ENCODE peak calls at places on chromosome 10, in ten cellular contexts. Q, Z, D, L, E, T, V, I, N and M are unnamed samples.

GRCh38 chr10:83617692-83618325 is 521.5 kb upstream of the GHITM start:
- DNase-seq in Q (no peak), Z (no peak), D (no peak), V (no peak), L (no peak), E (no peak), N (no peak), I (no peak), T (no peak), M (no peak)

GRCh38 chr10:108848016-108848415 is 1075.3 kb downstream of the XPNPEP1 start:
- DNase-seq in T (no peak), Z (no peak), Q (no peak), D (no peak), L (no peak), V (no peak), I (no peak), E (no peak), N (peak; percentile 10), M (no peak)

GRCh38 chr10:546451-546850 is 143.0 kb downstream of the DIP2C start:
- DNase-seq in L (no peak), Q (no peak), E (no peak), V (no peak), Z (no peak), I (no peak), D (no peak), N (no peak), T (no peak), M (no peak)

GRCh38 chr10:34290412-34291082 is 524.5 kb downstream of the PARD3 start:
- DNase-seq in I (no peak), V (peak; percentile 91), N (peak; percentile 27), Z (no peak), L (no peak), D (peak; percentile 94), E (no peak), Q (no peak), T (no peak), M (no peak)

GRCh38 chr10:80324891-80325364 is 31.6 kb downstream of the DYDC1 start:
- DNase-seq in L (no peak), N (no peak), I (no peak), Z (no peak), D (no peak), E (no peak), Q (no peak), T (no peak), V (no peak), M (no peak)

GRCh38 chr10:1156921-1157614 is 100.9 kb downstream of the WDR37 start:
- DNase-seq in Z (no peak), L (no peak), Q (no peak), N (no peak), I (peak; percentile 5), V (no peak), D (no peak), T (no peak), E (no peak), M (no peak)

GRCh38 chr10:118962159-118962863 is 67.2 kb upstream of the NANOS1 start:
- DNase-seq in I (no peak), N (no peak), V (no peak), D (no peak), T (no peak), L (no peak), E (no peak), Z (no peak), Q (no peak), M (no peak)

GRCh38 chr10:17768957-17769356 is 17.0 kb downstream of the TMEM236 start:
- DNase-seq in V (no peak), L (no peak), T (no peak), N (peak; percentile 27), D (peak; percentile 26), E (no peak), I (no peak), Q (no peak), Z (no peak), M (no peak)

GRCh38 chr10:122879339-122880273 is at the start of gene FAM24B:
- DNase-seq in E (peak; percentile 93), V (peak; percentile 99), Z (peak; percentile 95), I (peak; percentile 92), T (peak; percentile 89), L (no peak), D (peak; percentile 97), N (peak; percentile 99), Q (peak; percentile 90), M (peak; percentile 93)

GRCh38 chr10:122476034-122476695 is 14.8 kb downstream of the HTRA1 start:
- DNase-seq in E (peak; percentile 30), Q (no peak), T (no peak), N (no peak), I (no peak), V (no peak), L (no peak), Z (no peak), D (no peak), M (peak; percentile 56)

GRCh38 chr10:79407397-79407796 is 38.0 kb downstream of the ZCCHC24 start:
- DNase-seq in L (no peak), E (peak; percentile 26), Q (no peak), T (no peak), N (no peak), Z (no peak), D (no peak), V (no peak), I (no peak), M (no peak)

GRCh38 chr10:78408671-78409472 is 375.2 kb downstream of the RPS24 start:
- DNase-seq in Q (peak; percentile 87), Z (peak; percentile 91), I (no peak), E (peak; percentile 91), T (peak; percentile 69), N (no peak), V (no peak), D (no peak), L (no peak), M (peak; percentile 52)

GRCh38 chr10:127702201-127702600 is 34.8 kb upstream of the FOXI2 start:
- DNase-seq in E (no peak), I (no peak), D (no peak), N (no peak), V (no peak), Z (no peak), Q (no peak), T (no peak), L (no peak), M (peak; percentile 68)

GRCh38 chr10:58475322-58476277 is 37.1 kb upstream of the BICC1 start:
- DNase-seq in I (no peak), Z (no peak), N (peak; percentile 61), Q (no peak), D (peak; percentile 65), T (no peak), V (peak; percentile 71), L (no peak), E (no peak), M (no peak)

GRCh38 chr10:72697711-72698110 is 5.8 kb downstream of the MCU start:
- DNase-seq in L (no peak), V (no peak), I (no peak), T (no peak), D (no peak), Z (no peak), N (no peak), E (no peak), Q (no peak), M (no peak)

GRCh38 chr10:13001041-13001886 is at the start of gene CCDC3:
- DNase-seq in V (no peak), I (peak; percentile 35), T (no peak), N (no peak), Z (no peak), E (peak; percentile 42), L (peak; percentile 68), Q (peak; percentile 28), D (no peak), M (peak; percentile 29)

GRCh38 chr10:92997620-92998019 is 63.0 kb upstream of the CYP26C1 start:
- DNase-seq in D (no peak), L (no peak), I (no peak), N (no peak), T (no peak), Z (no peak), Q (no peak), V (no peak), E (no peak), M (no peak)

GRCh38 chr10:119619215-119619614 is 22.5 kb upstream of the TIAL1 start:
- DNase-seq in D (no peak), E (no peak), L (no peak), V (no peak), N (no peak), Q (no peak), T (no peak), I (no peak), Z (no peak), M (no peak)

GRCh38 chr10:114526112-114526496 is 121.8 kb upstream of the AFAP1L2 start:
- DNase-seq in T (no peak), Q (no peak), D (no peak), Z (no peak), L (no peak), I (no peak), E (no peak), N (no peak), V (peak; percentile 30), M (no peak)

GRCh38 chr10:86340176-86340990 is 26.2 kb downstream of the GRID1 start:
- DNase-seq in L (no peak), E (peak; percentile 12), T (no peak), D (no peak), N (no peak), Z (peak; percentile 31), I (no peak), Q (no peak), V (no peak), M (peak; percentile 7)

GRCh38 chr10:94212876-94213595 is 149.7 kb downstream of the NOC3L start:
- DNase-seq in N (no peak), L (no peak), D (no peak), V (no peak), E (no peak), Q (no peak), I (no peak), T (no peak), Z (no peak), M (no peak)

GRCh38 chr10:50585921-50586739 is 37.6 kb downstream of the SGMS1 start:
- DNase-seq in I (no peak), N (peak; percentile 54), D (peak; percentile 59), T (no peak), L (no peak), Q (no peak), E (no peak), V (peak; percentile 75), Z (no peak), M (no peak)

GRCh38 chr10:71010730-71011129 is 122.4 kb upstream of the PCBD1 start:
- DNase-seq in L (no peak), E (no peak), I (no peak), T (no peak), V (no peak), Q (no peak), N (no peak), Z (no peak), D (no peak), M (no peak)

GRCh38 chr10:51832652-51833383 is 133.4 kb upstream of the CSTF2T start:
- DNase-seq in V (peak; percentile 78), T (no peak), Z (no peak), L (no peak), N (peak; percentile 29), E (no peak), D (peak; percentile 40), I (peak; percentile 30), Q (no peak), M (no peak)